ENCODE peak calls at places on chromosomes 6 and 20, in seven cellular contexts. One of them, this sample, is unnamed.

GRCh38 chr20:57991211-57991841 is 237.1 kb downstream of the ANKRD60 start:
- DNase-seq in H9: no peak
- DNase-seq in colonic mucosa: peak; percentile 52
- DNase-seq in mammary epithelial cell: peak; percentile 99
- DNase-seq in H1: no peak
- DNase-seq in PC-3: peak; percentile 97
- DNase-seq in endodermal cell: no peak
- DNase-seq in this sample: peak; percentile 94

GRCh38 chr20:23920408-23920780 is 40.8 kb upstream of the CST5 start:
- DNase-seq in H9: no peak
- DNase-seq in colonic mucosa: no peak
- DNase-seq in mammary epithelial cell: no peak
- DNase-seq in H1: no peak
- DNase-seq in PC-3: no peak
- DNase-seq in endodermal cell: no peak
- DNase-seq in this sample: no peak

GRCh38 chr6:138087549-138087948 is 19.7 kb downstream of the PERP start:
- DNase-seq in H9: no peak
- DNase-seq in colonic mucosa: no peak
- DNase-seq in mammary epithelial cell: peak; percentile 67
- DNase-seq in H1: no peak
- DNase-seq in PC-3: peak; percentile 25
- DNase-seq in endodermal cell: peak; percentile 71
- DNase-seq in this sample: no peak

GRCh38 chr6:34155471-34156300 is 9.8 kb upstream of the GRM4 start:
- DNase-seq in H9: no peak
- DNase-seq in colonic mucosa: no peak
- DNase-seq in mammary epithelial cell: no peak
- DNase-seq in H1: peak; percentile 20
- DNase-seq in PC-3: no peak
- DNase-seq in endodermal cell: peak; percentile 49
- DNase-seq in this sample: no peak

GRCh38 chr6:75246386-75246785 is 2.8 kb upstream of the COX7A2 start:
- DNase-seq in H9: no peak
- DNase-seq in colonic mucosa: no peak
- DNase-seq in mammary epithelial cell: no peak
- DNase-seq in H1: no peak
- DNase-seq in PC-3: no peak
- DNase-seq in endodermal cell: no peak
- DNase-seq in this sample: peak; percentile 5

GRCh38 chr6:152783217-152783878 is 32.8 kb downstream of the VIP start:
- DNase-seq in H9: no peak
- DNase-seq in colonic mucosa: no peak
- DNase-seq in mammary epithelial cell: no peak
- DNase-seq in H1: no peak
- DNase-seq in PC-3: no peak
- DNase-seq in endodermal cell: no peak
- DNase-seq in this sample: no peak

GRCh38 chr6:128482642-128483041 is 37.8 kb downstream of the PTPRK start:
- DNase-seq in H9: no peak
- DNase-seq in colonic mucosa: no peak
- DNase-seq in mammary epithelial cell: no peak
- DNase-seq in H1: no peak
- DNase-seq in PC-3: no peak
- DNase-seq in endodermal cell: no peak
- DNase-seq in this sample: no peak

GRCh38 chr6:3841711-3842565 is 7.2 kb upstream of the FAM50B start:
- DNase-seq in H9: no peak
- DNase-seq in colonic mucosa: no peak
- DNase-seq in mammary epithelial cell: peak; percentile 65
- DNase-seq in H1: no peak
- DNase-seq in PC-3: peak; percentile 88
- DNase-seq in endodermal cell: no peak
- DNase-seq in this sample: peak; percentile 74

GRCh38 chr6:40509163-40509562 is 78.0 kb downstream of the LRFN2 start:
- DNase-seq in H9: no peak
- DNase-seq in colonic mucosa: no peak
- DNase-seq in mammary epithelial cell: no peak
- DNase-seq in H1: no peak
- DNase-seq in PC-3: no peak
- DNase-seq in endodermal cell: no peak
- DNase-seq in this sample: no peak

GRCh38 chr6:154249499-154250298 is 106.9 kb downstream of the IPCEF1 start:
- DNase-seq in H9: no peak
- DNase-seq in colonic mucosa: no peak
- DNase-seq in mammary epithelial cell: no peak
- DNase-seq in H1: no peak
- DNase-seq in PC-3: no peak
- DNase-seq in endodermal cell: no peak
- DNase-seq in this sample: no peak

GRCh38 chr6:50849781-50850180 is 31.1 kb downstream of the TFAP2B start:
- DNase-seq in H9: peak; percentile 32
- DNase-seq in colonic mucosa: no peak
- DNase-seq in mammary epithelial cell: no peak
- DNase-seq in H1: no peak
- DNase-seq in PC-3: no peak
- DNase-seq in endodermal cell: peak; percentile 63
- DNase-seq in this sample: no peak

GRCh38 chr6:29847871-29848630 is 20.4 kb downstream of the HLA-G start:
- DNase-seq in H9: peak; percentile 90
- DNase-seq in colonic mucosa: peak; percentile 82
- DNase-seq in mammary epithelial cell: peak; percentile 56
- DNase-seq in H1: peak; percentile 95
- DNase-seq in PC-3: peak; percentile 80
- DNase-seq in endodermal cell: peak; percentile 96
- DNase-seq in this sample: peak; percentile 85

GRCh38 chr6:96301781-96302180 is 219.8 kb upstream of the UFL1 start:
- DNase-seq in H9: no peak
- DNase-seq in colonic mucosa: no peak
- DNase-seq in mammary epithelial cell: peak; percentile 20
- DNase-seq in H1: no peak
- DNase-seq in PC-3: peak; percentile 2
- DNase-seq in endodermal cell: no peak
- DNase-seq in this sample: no peak

GRCh38 chr6:145374566-145374965 is 360.8 kb downstream of the EPM2A start:
- DNase-seq in H9: no peak
- DNase-seq in colonic mucosa: no peak
- DNase-seq in mammary epithelial cell: no peak
- DNase-seq in H1: no peak
- DNase-seq in PC-3: no peak
- DNase-seq in endodermal cell: no peak
- DNase-seq in this sample: no peak

GRCh38 chr6:164207024-164207423 is 792.5 kb downstream of the QKI start:
- DNase-seq in H9: no peak
- DNase-seq in colonic mucosa: no peak
- DNase-seq in mammary epithelial cell: no peak
- DNase-seq in H1: no peak
- DNase-seq in PC-3: no peak
- DNase-seq in endodermal cell: no peak
- DNase-seq in this sample: no peak

GRCh38 chr6:68709882-68710281 is 74.8 kb downstream of the ADGRB3 start:
- DNase-seq in H9: no peak
- DNase-seq in colonic mucosa: no peak
- DNase-seq in mammary epithelial cell: no peak
- DNase-seq in H1: no peak
- DNase-seq in PC-3: no peak
- DNase-seq in endodermal cell: no peak
- DNase-seq in this sample: no peak
- H3K9ac ChIP-seq in H9: no peak overlapping the region
- H3K9ac ChIP-seq in colonic mucosa: no peak overlapping the region
- H3K9ac ChIP-seq in mammary epithelial cell: no peak overlapping the region
- H3K9ac ChIP-seq in H1: no peak overlapping the region
- H3K9ac ChIP-seq in PC-3: no peak overlapping the region
- H3K9ac ChIP-seq in endodermal cell: no peak overlapping the region
- H3K9ac ChIP-seq in this sample: no peak overlapping the region

DNA sequence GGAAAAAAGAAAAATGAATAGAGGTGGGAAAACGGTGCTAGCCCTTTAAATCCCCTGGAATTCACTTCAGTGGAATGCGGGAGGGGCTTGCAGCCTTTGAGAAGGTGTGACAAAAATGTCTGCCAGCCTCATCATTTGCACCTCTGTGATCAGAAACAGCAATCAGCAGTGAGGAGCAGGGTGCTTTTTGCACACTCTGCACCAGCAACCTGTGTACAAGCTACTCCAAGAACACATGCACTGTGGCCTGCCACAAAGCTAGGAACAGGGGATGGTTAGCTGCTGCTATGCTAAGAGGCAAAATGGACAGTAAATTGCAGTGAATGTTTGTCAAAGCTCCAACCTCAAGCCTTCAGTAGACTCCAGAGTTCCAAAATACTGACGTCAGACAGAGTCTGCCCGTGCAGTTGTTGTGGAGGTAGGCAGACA is 29.7 kb downstream of the GINS1 start:
- DNase-seq in H9: no peak
- DNase-seq in colonic mucosa: no peak
- DNase-seq in mammary epithelial cell: peak; percentile 8
- DNase-seq in H1: peak; percentile 58
- DNase-seq in PC-3: no peak
- DNase-seq in endodermal cell: peak; percentile 84
- DNase-seq in this sample: no peak
- H3K9ac ChIP-seq in H9: no peak overlapping the region
- H3K9ac ChIP-seq in colonic mucosa: no peak overlapping the region
- H3K9ac ChIP-seq in mammary epithelial cell: no peak overlapping the region
- H3K9ac ChIP-seq in H1: no peak overlapping the region
- H3K9ac ChIP-seq in PC-3: no peak overlapping the region
- H3K9ac ChIP-seq in endodermal cell: peak overlapping the region; percentile 50
- H3K9ac ChIP-seq in this sample: no peak overlapping the region

GRCh38 chr20:53079883-53080282 is 107.7 kb downstream of the TSHZ2 start:
- DNase-seq in H9: no peak
- DNase-seq in colonic mucosa: no peak
- DNase-seq in mammary epithelial cell: no peak
- DNase-seq in H1: no peak
- DNase-seq in PC-3: no peak
- DNase-seq in endodermal cell: no peak
- DNase-seq in this sample: no peak

GRCh38 chr20:53081916-53082863 is 110.0 kb downstream of the TSHZ2 start:
- DNase-seq in H9: no peak
- DNase-seq in colonic mucosa: no peak
- DNase-seq in mammary epithelial cell: no peak
- DNase-seq in H1: no peak
- DNase-seq in PC-3: no peak
- DNase-seq in endodermal cell: no peak
- DNase-seq in this sample: no peak

GRCh38 chr20:53079483-53079810 is 107.3 kb downstream of the TSHZ2 start:
- DNase-seq in H9: no peak
- DNase-seq in colonic mucosa: no peak
- DNase-seq in mammary epithelial cell: no peak
- DNase-seq in H1: no peak
- DNase-seq in PC-3: no peak
- DNase-seq in endodermal cell: no peak
- DNase-seq in this sample: no peak

GRCh38 chr20:53080412-53080962 is 108.3 kb downstream of the TSHZ2 start:
- DNase-seq in H9: no peak
- DNase-seq in colonic mucosa: no peak
- DNase-seq in mammary epithelial cell: no peak
- DNase-seq in H1: no peak
- DNase-seq in PC-3: no peak
- DNase-seq in endodermal cell: no peak
- DNase-seq in this sample: no peak

GRCh38 chr20:53080969-53081871 is 109.1 kb downstream of the TSHZ2 start:
- DNase-seq in H9: no peak
- DNase-seq in colonic mucosa: peak; percentile 32
- DNase-seq in mammary epithelial cell: peak; percentile 81
- DNase-seq in H1: no peak
- DNase-seq in PC-3: peak; percentile 51
- DNase-seq in endodermal cell: no peak
- DNase-seq in this sample: no peak
- H3K9ac ChIP-seq in H9: no peak overlapping the region
- H3K9ac ChIP-seq in colonic mucosa: no peak overlapping the region
- H3K9ac ChIP-seq in mammary epithelial cell: peak overlapping the region; percentile 33
- H3K9ac ChIP-seq in H1: no peak overlapping the region
- H3K9ac ChIP-seq in PC-3: no peak overlapping the region
- H3K9ac ChIP-seq in endodermal cell: no peak overlapping the region
- H3K9ac ChIP-seq in this sample: no peak overlapping the region

GRCh38 chr20:12970372-12970821 is 38.4 kb upstream of the SPTLC3 start:
- DNase-seq in H9: no peak
- DNase-seq in colonic mucosa: no peak
- DNase-seq in mammary epithelial cell: peak; percentile 32
- DNase-seq in H1: no peak
- DNase-seq in PC-3: peak; percentile 84
- DNase-seq in endodermal cell: peak; percentile 62
- DNase-seq in this sample: peak; percentile 77
- H3K9ac ChIP-seq in H9: no peak overlapping the region
- H3K9ac ChIP-seq in colonic mucosa: no peak overlapping the region
- H3K9ac ChIP-seq in mammary epithelial cell: no peak overlapping the region
- H3K9ac ChIP-seq in H1: no peak overlapping the region
- H3K9ac ChIP-seq in PC-3: no peak overlapping the region
- H3K9ac ChIP-seq in endodermal cell: no peak overlapping the region
- H3K9ac ChIP-seq in this sample: no peak overlapping the region

GRCh38 chr6:112224088-112224487 is 30.3 kb downstream of the LAMA4 start:
- DNase-seq in H9: no peak
- DNase-seq in colonic mucosa: no peak
- DNase-seq in mammary epithelial cell: no peak
- DNase-seq in H1: no peak
- DNase-seq in PC-3: no peak
- DNase-seq in endodermal cell: no peak
- DNase-seq in this sample: no peak
- H3K9ac ChIP-seq in H9: no peak overlapping the region
- H3K9ac ChIP-seq in colonic mucosa: no peak overlapping the region
- H3K9ac ChIP-seq in mammary epithelial cell: no peak overlapping the region
- H3K9ac ChIP-seq in H1: no peak overlapping the region
- H3K9ac ChIP-seq in PC-3: no peak overlapping the region
- H3K9ac ChIP-seq in endodermal cell: no peak overlapping the region
- H3K9ac ChIP-seq in this sample: peak overlapping the region; percentile 88

GRCh38 chr6:111642463-111643158 is 36.9 kb upstream of the TRAF3IP2 start:
- DNase-seq in H9: peak; percentile 78
- DNase-seq in colonic mucosa: peak; percentile 84
- DNase-seq in mammary epithelial cell: peak; percentile 65
- DNase-seq in H1: peak; percentile 69
- DNase-seq in PC-3: peak; percentile 65
- DNase-seq in endodermal cell: peak; percentile 90
- DNase-seq in this sample: peak; percentile 82
- H3K9ac ChIP-seq in H9: no peak overlapping the region
- H3K9ac ChIP-seq in colonic mucosa: no peak overlapping the region
- H3K9ac ChIP-seq in mammary epithelial cell: no peak overlapping the region
- H3K9ac ChIP-seq in H1: no peak overlapping the region
- H3K9ac ChIP-seq in PC-3: no peak overlapping the region
- H3K9ac ChIP-seq in endodermal cell: no peak overlapping the region
- H3K9ac ChIP-seq in this sample: peak overlapping the region; percentile 17

GRCh38 chr6:31397901-31398300 is 5.5 kb upstream of the MICA start:
- DNase-seq in H9: no peak
- DNase-seq in colonic mucosa: no peak
- DNase-seq in mammary epithelial cell: no peak
- DNase-seq in H1: no peak
- DNase-seq in PC-3: no peak
- DNase-seq in endodermal cell: no peak
- DNase-seq in this sample: no peak

GRCh38 chr6:31393932-31394331 is 9.5 kb upstream of the MICA start:
- DNase-seq in H9: no peak
- DNase-seq in colonic mucosa: no peak
- DNase-seq in mammary epithelial cell: no peak
- DNase-seq in H1: no peak
- DNase-seq in PC-3: no peak
- DNase-seq in endodermal cell: no peak
- DNase-seq in this sample: no peak

GRCh38 chr6:31395832-31396231 is 7.6 kb upstream of the MICA start:
- DNase-seq in H9: no peak
- DNase-seq in colonic mucosa: no peak
- DNase-seq in mammary epithelial cell: no peak
- DNase-seq in H1: no peak
- DNase-seq in PC-3: no peak
- DNase-seq in endodermal cell: no peak
- DNase-seq in this sample: no peak

GRCh38 chr6:31396422-31397152 is 6.8 kb upstream of the MICA start:
- DNase-seq in H9: peak; percentile 72
- DNase-seq in colonic mucosa: peak; percentile 96
- DNase-seq in mammary epithelial cell: peak; percentile 67
- DNase-seq in H1: peak; percentile 92
- DNase-seq in PC-3: peak; percentile 93
- DNase-seq in endodermal cell: peak; percentile 94
- DNase-seq in this sample: peak; percentile 94

GRCh38 chr6:31394381-31394780 is 9.0 kb upstream of the MICA start:
- DNase-seq in H9: no peak
- DNase-seq in colonic mucosa: peak; percentile 65
- DNase-seq in mammary epithelial cell: no peak
- DNase-seq in H1: no peak
- DNase-seq in PC-3: no peak
- DNase-seq in endodermal cell: no peak
- DNase-seq in this sample: no peak
- H3K9ac ChIP-seq in H9: no peak overlapping the region
- H3K9ac ChIP-seq in colonic mucosa: peak overlapping the region; percentile 70
- H3K9ac ChIP-seq in mammary epithelial cell: no peak overlapping the region
- H3K9ac ChIP-seq in H1: no peak overlapping the region
- H3K9ac ChIP-seq in PC-3: no peak overlapping the region
- H3K9ac ChIP-seq in endodermal cell: no peak overlapping the region
- H3K9ac ChIP-seq in this sample: no peak overlapping the region